ENCODE peak calls at places on chromosomes 3 and 15, in eight cellular contexts. E is GM23338, I is SK-N-SH, M is esophagus muscularis mucosa, W is HL-60, A is spleen, G is transverse colon, X is breast epithelium. T is an unnamed sample.
A peak's percentile ranks its signal among the peaks of the same experiment; 100 is the strongest.

GRCh38 chr3:64763980-64764379 is 76.2 kb upstream of the ADAMTS9 start:
- DNase-seq in W (no peak), M (no peak), A (no peak), I (no peak), G (no peak), X (no peak), E (peak; percentile 4), T (no peak)

GRCh38 chr15:71282086-71282485 is 166.8 kb downstream of the THSD4 start:
- DNase-seq in E (no peak), G (no peak), X (no peak), I (no peak), M (no peak), W (no peak), A (no peak), T (no peak)

GRCh38 chr3:129184396-129184656 is 630 bp upstream of the CNBP start:
- DNase-seq in M (no peak), A (no peak), W (peak; percentile 33), G (peak; percentile 26), X (no peak), I (peak; percentile 62), E (peak; percentile 34), T (no peak)

GRCh38 chr3:47850803-47851417 is 48.0 kb downstream of the DHX30 start:
- DNase-seq in A (peak; percentile 59), E (no peak), G (no peak), W (no peak), M (no peak), X (no peak), I (no peak), T (no peak)

GRCh38 chr3:141913150-141913811 is 36.8 kb downstream of the ATP1B3 start:
- DNase-seq in E (peak; percentile 78), G (peak; percentile 39), I (peak; percentile 58), M (no peak), W (peak; percentile 72), A (no peak), X (no peak), T (no peak)

GRCh38 chr3:107392549-107393165 is 15.4 kb downstream of the CCDC54 start:
- DNase-seq in X (no peak), A (no peak), I (no peak), G (no peak), E (no peak), W (no peak), M (no peak), T (no peak)

GRCh38 chr15:28786521-28786920 is 61.9 kb downstream of the GOLGA6L7 start:
- DNase-seq in G (no peak), M (no peak), E (no peak), A (no peak), I (no peak), W (no peak), X (no peak), T (no peak)

GRCh38 chr15:27828721-27829120 is 270.4 kb downstream of the OCA2 start:
- DNase-seq in G (no peak), W (no peak), I (no peak), E (no peak), X (no peak), A (no peak), M (peak; percentile 75), T (no peak)

GRCh38 chr3:69761896-69762789 is 22.9 kb downstream of the MITF start:
- DNase-seq in A (no peak), M (peak; percentile 72), G (no peak), E (no peak), W (no peak), I (no peak), X (no peak), T (no peak)

GRCh38 chr3:48441940-48442339 is 1.9 kb downstream of the TMA7 start:
- DNase-seq in I (no peak), G (no peak), E (no peak), X (no peak), M (no peak), W (no peak), A (no peak), T (no peak)

GRCh38 chr3:47283596-47284364 is 1.0 kb downstream of the KLHL18 start:
- DNase-seq in X (no peak), I (peak; percentile 47), A (peak; percentile 81), E (peak; percentile 50), G (peak; percentile 20), W (peak; percentile 38), M (no peak), T (peak; percentile 66)

GRCh38 chr15:74723754-74724334 is 1.5 kb downstream of the CYP1A1 start:
- DNase-seq in I (peak; percentile 85), X (no peak), E (peak; percentile 93), M (no peak), W (peak; percentile 22), G (no peak), A (no peak), T (no peak)

GRCh38 chr3:171976526-171976925 is 62.9 kb upstream of the FNDC3B start:
- DNase-seq in A (no peak), X (no peak), M (no peak), W (peak; percentile 25), E (no peak), I (no peak), G (no peak), T (no peak)

GRCh38 chr3:46098319-46098761 is 71.1 kb upstream of the XCR1 start:
- DNase-seq in G (peak; percentile 41), I (no peak), X (no peak), W (peak; percentile 96), M (no peak), A (peak; percentile 83), E (no peak), T (no peak)

GRCh38 chr3:183824761-183825379 is 507 bp downstream of the MAP6D1 start:
- DNase-seq in G (no peak), I (peak; percentile 79), W (no peak), X (no peak), E (peak; percentile 59), A (peak; percentile 77), M (no peak), T (no peak)

GRCh38 chr3:144033235-144033579 is 61.6 kb downstream of the DIPK2A start:
- DNase-seq in E (no peak), W (no peak), X (no peak), I (no peak), M (no peak), G (no peak), A (no peak), T (no peak)

GRCh38 chr3:66053783-66054094 is 15.0 kb upstream of the MAGI1 start:
- DNase-seq in I (no peak), G (no peak), M (no peak), A (no peak), X (no peak), W (no peak), E (no peak), T (no peak)

DNA sequence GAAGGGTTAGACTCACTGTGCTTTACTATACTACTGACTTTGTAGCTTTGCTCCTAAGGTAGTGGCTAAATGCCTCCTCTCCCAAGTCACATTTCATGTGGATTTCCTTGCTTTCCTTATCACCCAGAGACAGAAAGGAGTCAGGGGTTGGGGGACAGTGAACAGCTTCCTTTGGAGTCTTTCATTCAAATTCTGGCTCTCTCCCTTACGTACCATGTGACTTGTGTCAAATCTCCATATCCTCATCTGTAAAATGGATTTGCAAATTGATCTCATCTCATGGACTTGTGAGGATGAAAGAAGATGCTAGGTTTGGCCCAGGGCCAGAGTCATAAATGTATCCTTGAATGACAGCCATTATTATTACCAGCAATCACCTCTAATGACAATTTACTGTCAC is 67.8 kb upstream of the POLG start:
- DNase-seq in E (no peak), G (no peak), I (no peak), X (no peak), W (no peak), M (no peak), A (no peak), T (no peak)
- H3K27me3 ChIP-seq in E (peaks cover 100% of the 10 kb centered on the region), G (peaks cover 100% of the 10 kb centered on the region), I (no peaks in the 10 kb centered on the region), X (peaks cover 88% of the 10 kb centered on the region), W (peaks cover 21% of the 10 kb centered on the region), M (peaks cover 99% of the 10 kb centered on the region), A (peaks cover 100% of the 10 kb centered on the region), T (peaks cover 47% of the 10 kb centered on the region)

GRCh38 chr3:30185872-30186271 is 420.5 kb upstream of the TGFBR2 start:
- DNase-seq in G (no peak), E (no peak), M (no peak), X (no peak), W (no peak), I (no peak), A (no peak), T (no peak)

GRCh38 chr3:30187366-30187765 is 419.0 kb upstream of the TGFBR2 start:
- DNase-seq in A (no peak), G (no peak), E (no peak), W (no peak), M (no peak), I (no peak), X (no peak), T (no peak)

GRCh38 chr3:30184102-30184810 is 422.1 kb upstream of the TGFBR2 start:
- DNase-seq in M (no peak), W (no peak), A (no peak), X (no peak), G (no peak), E (no peak), I (no peak), T (no peak)

GRCh38 chr3:30186741-30187219 is 419.6 kb upstream of the TGFBR2 start:
- DNase-seq in A (no peak), E (no peak), M (no peak), W (no peak), G (no peak), X (no peak), I (peak; percentile 6), T (no peak)

DNA sequence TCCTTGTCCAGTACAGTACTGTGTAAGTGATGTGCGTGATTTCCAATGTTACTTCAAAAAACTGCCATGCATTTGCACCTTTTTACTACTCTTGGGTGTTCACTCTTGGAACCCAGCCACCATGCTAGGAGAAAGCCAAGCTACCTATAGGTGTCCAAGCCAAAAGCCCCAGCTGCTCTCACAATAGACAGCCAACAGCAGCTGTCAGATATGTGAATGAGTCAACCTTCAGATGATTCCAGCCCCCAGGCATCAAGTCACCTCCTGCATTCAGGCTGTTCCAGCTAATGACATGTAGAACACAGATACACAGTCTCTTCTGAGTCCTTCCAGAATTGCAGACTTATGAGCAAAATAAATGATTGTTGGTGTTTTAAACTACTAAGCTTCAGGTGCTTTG is 417.7 kb upstream of the TGFBR2 start:
- DNase-seq in A (no peak), E (no peak), G (no peak), X (peak; percentile 51), I (no peak), M (no peak), W (no peak), T (no peak)
- TF ChIP-seq POLR2AphosphoS5 in A (no peak), E (no peak), G (no peak), X (no peak), I (no peak), M (no peak), W (no peak), T (no peak)

DNA sequence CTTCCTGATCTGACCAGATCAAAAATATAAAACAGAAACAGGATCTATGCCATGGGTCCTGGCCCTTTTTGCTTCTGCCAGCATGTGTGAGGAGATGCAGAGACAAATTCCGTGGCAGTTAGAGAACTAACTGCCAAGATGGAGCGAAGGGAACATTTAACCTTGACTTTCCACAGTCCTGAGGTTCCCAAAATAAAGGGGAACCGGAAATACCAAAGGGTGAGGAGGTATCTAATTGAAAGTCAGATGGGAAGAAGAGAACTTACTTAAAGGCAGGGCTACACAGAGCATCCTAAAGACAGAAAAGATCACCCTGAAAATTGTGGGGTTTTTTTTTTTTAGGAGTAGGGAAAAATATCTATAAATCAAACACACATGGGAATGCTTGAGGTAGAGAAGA is at the start of gene TMEM202:
- DNase-seq in I (no peak), M (no peak), A (no peak), X (no peak), E (no peak), W (peak; percentile 38), G (no peak), T (no peak)
- H3K27me3 ChIP-seq in I (peaks cover 27% of the 10 kb centered on the region), M (peaks cover 45% of the 10 kb centered on the region), A (peaks cover 17% of the 10 kb centered on the region), X (no peaks in the 10 kb centered on the region), E (peaks cover 8% of the 10 kb centered on the region), W (no peaks in the 10 kb centered on the region), G (peaks cover under 1% of the 10 kb centered on the region), T (no peaks in the 10 kb centered on the region)

GRCh38 chr15:65323071-65323511 is 18.6 kb downstream of the RNU5B-1 start:
- DNase-seq in E (no peak), A (no peak), M (no peak), W (no peak), X (no peak), G (peak; percentile 41), I (peak; percentile 94), T (no peak)
- TF ChIP-seq POLR2AphosphoS5 in E (no peak), A (no peak), M (peak; percentile 25), W (no peak), X (no peak), G (peak; percentile 56), I (peak; percentile 76), T (no peak)